ENCODE peak calls at places on chromosomes 5 and 9, in nine cellular contexts. I, L, Y, U, O, T, A, C and W are unnamed samples.

GRCh38 chr5:72848474-72849428 is 32.3 kb downstream of the TNPO1 start:
- DNase-seq in I (peak; percentile 82), L (peak; percentile 41), Y (peak; percentile 66), U (peak; percentile 32), O (peak; percentile 48), T (peak; percentile 18), A (peak; percentile 77), C (peak; percentile 53), W (no peak)

GRCh38 chr9:134347996-134348395 is 21.7 kb downstream of the RXRA start:
- DNase-seq in I (no peak), L (no peak), Y (no peak), U (no peak), O (no peak), T (no peak), A (no peak), C (no peak), W (no peak)

GRCh38 chr5:178525906-178526732 is 64.1 kb downstream of the COL23A1 start:
- DNase-seq in I (no peak), L (peak; percentile 54), Y (no peak), U (no peak), O (no peak), T (no peak), A (no peak), C (no peak), W (no peak)

GRCh38 chr9:25418974-25419373 is 259.3 kb downstream of the TUSC1 start:
- DNase-seq in I (no peak), L (no peak), Y (no peak), U (no peak), O (no peak), T (no peak), A (no peak), C (no peak), W (no peak)

GRCh38 chr9:87309236-87309635 is 188.4 kb upstream of the DAPK1 start:
- DNase-seq in I (no peak), L (no peak), Y (no peak), U (no peak), O (peak; percentile 77), T (no peak), A (no peak), C (no peak), W (peak; percentile 32)

GRCh38 chr5:116546033-116546742 is 28.4 kb downstream of the SEMA6A start:
- DNase-seq in I (no peak), L (no peak), Y (no peak), U (no peak), O (no peak), T (no peak), A (peak; percentile 82), C (peak; percentile 85), W (no peak)

GRCh38 chr9:113293285-113293874 is 9.8 kb downstream of the RNF183 start:
- DNase-seq in I (peak; percentile 48), L (no peak), Y (no peak), U (no peak), O (no peak), T (no peak), A (no peak), C (no peak), W (no peak)

GRCh38 chr5:9878196-9878595 is 248.0 kb upstream of the TAS2R1 start:
- DNase-seq in I (no peak), L (no peak), Y (no peak), U (no peak), O (no peak), T (no peak), A (no peak), C (no peak), W (no peak)

GRCh38 chr5:422323-423232 is 20.4 kb upstream of the EXOC3 start:
- DNase-seq in I (no peak), L (no peak), Y (no peak), U (no peak), O (peak; percentile 15), T (no peak), A (no peak), C (no peak), W (no peak)

GRCh38 chr5:169431386-169431785 is 130.4 kb upstream of the SLIT3 start:
- DNase-seq in I (no peak), L (no peak), Y (no peak), U (no peak), O (peak; percentile 28), T (no peak), A (no peak), C (no peak), W (no peak)

GRCh38 chr9:91037511-91038482 is 236.2 kb downstream of the SYK start:
- DNase-seq in I (peak; percentile 78), L (peak; percentile 48), Y (no peak), U (no peak), O (peak; percentile 95), T (no peak), A (peak; percentile 35), C (peak; percentile 41), W (peak; percentile 77)